ENCODE peak calls at places on chromosomes 4 and X, in four cellular contexts. H is cardiac fibroblast, E is AG10803, V is heart right ventricle. J is an unnamed sample.

GRCh38 chrX:81957900-81958545 is 756.1 kb downstream of the SH3BGRL start:
- DNase-seq in H (no peak), E (no peak), V (no peak), J (no peak)

GRCh38 chrX:15336023-15336413 is 695 bp upstream of the PIGA start:
- DNase-seq in H (peak), E (peak), V (no peak), J (peak)

GRCh38 chr4:80568891-80569290 is 233.4 kb downstream of the CFAP299 start:
- DNase-seq in H (no peak), E (no peak), V (no peak), J (no peak)

GRCh38 chr4:75512336-75513211 is 1.6 kb downstream of the RCHY1 start:
- DNase-seq in H (peak), E (peak), V (no peak), J (no peak)

GRCh38 chrX:23668335-23668734 is 1.0 kb downstream of the PRDX4 start:
- DNase-seq in H (no peak), E (no peak), V (no peak), J (no peak)

GRCh38 chr4:141427726-141428296 is 207.1 kb downstream of the ZNF330 start:
- DNase-seq in H (no peak), E (no peak), V (no peak), J (no peak)

GRCh38 chr4:144667500-144667899 is 21.5 kb downstream of the HHIP start:
- DNase-seq in H (peak), E (no peak), V (no peak), J (no peak)

GRCh38 chr4:68129793-68130192 is at the start of gene TMPRSS11F:
- DNase-seq in H (no peak), E (no peak), V (no peak), J (no peak)

GRCh38 chrX:106615041-106615440 is 3.3 kb downstream of the RADX start:
- DNase-seq in H (no peak), E (no peak), V (no peak), J (no peak)

GRCh38 chrX:106613277-106613676 is 1.5 kb downstream of the RADX start:
- DNase-seq in H (no peak), E (no peak), V (no peak), J (no peak)

GRCh38 chrX:106611682-106612402 is at the start of gene RADX:
- DNase-seq in H (peak), E (peak), V (peak), J (peak)

GRCh38 chrX:106611323-106611681 is 476 bp upstream of the RADX start:
- DNase-seq in H (no peak), E (no peak), V (no peak), J (no peak)

GRCh38 chrX:106612403-106612789 is 618 bp downstream of the RADX start:
- DNase-seq in H (no peak), E (no peak), V (no peak), J (no peak)
- H3K4me3 ChIP-seq in H (peak), E (peak), V (peak), J (peak)

GRCh38 chrX:40928076-40928475 is 157.2 kb upstream of the USP9X start:
- DNase-seq in H (no peak), E (no peak), V (no peak), J (no peak)

GRCh38 chrX:40931921-40932320 is 153.3 kb upstream of the USP9X start:
- DNase-seq in H (peak), E (peak), V (no peak), J (no peak)

GRCh38 chrX:40936827-40937226 is 148.4 kb upstream of the USP9X start:
- DNase-seq in H (no peak), E (no peak), V (no peak), J (no peak)

GRCh38 chrX:40938418-40938817 is 146.8 kb upstream of the USP9X start:
- DNase-seq in H (peak), E (peak), V (no peak), J (no peak)

DNA sequence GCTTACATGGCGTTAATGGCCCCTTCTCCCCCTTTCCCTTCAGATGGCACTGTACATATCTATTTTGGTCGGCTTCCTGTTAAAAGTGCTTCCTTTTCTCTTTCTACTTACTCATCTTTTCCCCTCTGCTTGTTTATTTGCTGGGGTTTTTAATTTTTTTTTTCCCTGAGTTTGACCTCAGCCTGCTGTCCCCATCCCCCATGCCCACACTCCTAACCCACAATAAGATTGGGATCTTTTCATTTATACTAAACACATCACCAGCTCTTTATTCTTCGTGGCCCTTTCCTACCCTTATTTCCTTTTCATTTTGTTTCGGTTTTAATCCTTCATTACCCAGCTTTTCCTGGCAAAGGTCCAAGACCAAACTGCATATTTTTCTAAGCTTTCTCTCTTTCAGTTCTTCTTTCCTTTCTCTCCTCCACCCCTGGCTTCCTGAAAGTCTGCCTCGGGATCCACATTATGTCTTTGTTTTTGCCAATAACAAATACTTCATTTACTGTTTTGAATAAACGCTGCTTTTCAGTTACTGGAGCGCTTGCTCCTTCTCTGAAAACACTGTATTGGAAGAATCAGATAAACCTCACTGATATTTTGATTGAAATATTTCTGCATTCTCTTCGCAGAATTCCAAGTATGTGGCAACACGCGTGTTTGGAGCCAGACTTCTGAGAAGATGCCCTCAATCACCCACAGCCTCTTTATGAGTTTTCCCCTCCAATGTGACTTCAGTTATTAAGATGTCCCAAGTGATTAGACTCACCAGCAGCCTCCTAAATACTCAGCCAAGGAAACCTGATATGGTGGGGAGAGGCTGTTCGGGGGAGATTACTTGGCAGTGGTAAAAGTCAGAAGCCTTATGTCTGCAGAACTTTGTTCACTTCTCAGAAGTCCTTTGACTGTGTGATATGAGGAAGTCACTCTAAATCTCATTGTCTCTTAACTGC is 151.8 kb upstream of the USP9X start:
- DNase-seq in H (peak), E (peak), V (peak), J (peak)
- H3K4me3 ChIP-seq in H (peak), E (peak), V (peak), J (peak)

GRCh38 chrX:36963069-36963808 is 44.9 kb upstream of the FAM47C start:
- DNase-seq in H (no peak), E (no peak), V (no peak), J (no peak)
- H3K4me3 ChIP-seq in H (no peak), E (no peak), V (no peak), J (no peak)

GRCh38 chr4:1708581-1708980 is 3.5 kb downstream of the SLBP start:
- DNase-seq in H (no peak), E (no peak), V (no peak), J (no peak)
- H3K4me3 ChIP-seq in H (no peak), E (no peak), V (no peak), J (no peak)

GRCh38 chr4:76897522-76898384 is at the start of gene SOWAHB:
- DNase-seq in H (no peak), E (no peak), V (no peak), J (no peak)
- H3K4me3 ChIP-seq in H (peak), E (peak), V (peak), J (peak)

DNA sequence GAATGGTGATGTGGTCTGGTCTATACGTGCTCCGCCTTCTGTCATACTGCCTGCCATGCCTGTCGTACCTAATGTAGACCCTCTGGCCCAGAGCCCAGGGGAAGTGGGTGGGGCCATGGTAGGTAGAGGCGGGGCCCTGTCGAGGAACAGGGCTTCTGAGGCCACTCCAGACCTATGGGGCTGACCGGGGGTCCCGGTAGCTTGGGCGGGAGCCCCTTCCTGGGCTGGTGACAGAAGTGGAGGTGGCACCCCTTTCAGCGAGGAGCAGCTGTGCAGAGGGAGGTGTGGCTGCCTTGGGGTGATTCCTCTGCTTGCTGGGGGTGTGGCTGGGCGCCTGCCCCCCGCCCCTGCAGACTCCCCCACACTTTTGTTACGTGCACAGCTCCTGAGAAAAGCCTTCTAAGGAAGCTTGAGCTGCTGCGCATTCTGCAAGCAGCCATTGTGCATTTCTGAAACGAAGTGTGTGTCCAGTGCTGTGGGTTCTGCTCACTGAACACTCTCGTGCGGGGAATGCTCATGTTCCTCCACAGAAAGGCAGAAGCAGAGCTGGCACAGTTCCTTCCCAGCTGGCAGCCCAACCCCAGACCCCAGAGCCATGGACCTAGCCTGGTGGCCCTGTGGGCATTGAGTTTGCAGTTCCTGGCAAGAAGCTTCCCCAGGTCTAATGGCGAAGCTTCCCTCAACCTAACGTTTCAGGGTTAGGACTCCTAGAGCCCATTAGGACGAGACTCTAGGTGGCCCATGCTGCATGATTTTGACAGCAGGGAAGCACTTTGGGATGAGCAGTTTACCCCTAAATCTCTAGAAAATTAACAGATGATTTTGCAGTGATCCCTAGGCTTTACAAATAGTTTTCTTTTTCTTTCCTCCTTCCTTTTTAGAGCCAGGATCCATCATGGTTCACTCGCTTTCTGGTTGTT is 72.7 kb upstream of the HGFAC start:
- DNase-seq in H (no peak), E (no peak), V (no peak), J (no peak)
- H3K4me3 ChIP-seq in H (peak), E (peak), V (peak), J (peak)

GRCh38 chrX:3711331-3711917 is 2.0 kb downstream of the PRKX start:
- DNase-seq in H (no peak), E (no peak), V (peak), J (no peak)

GRCh38 chrX:3713937-3714434 is 537 bp upstream of the PRKX start:
- DNase-seq in H (no peak), E (no peak), V (no peak), J (no peak)

GRCh38 chrX:3712080-3712869 is 1.2 kb downstream of the PRKX start:
- DNase-seq in H (peak), E (peak), V (peak), J (no peak)

GRCh38 chrX:3713225-3713936 is at the start of gene PRKX:
- DNase-seq in H (peak), E (peak), V (peak), J (no peak)

GRCh38 chrX:3712870-3713224 is 602 bp downstream of the PRKX start:
- DNase-seq in H (no peak), E (no peak), V (no peak), J (no peak)
- H3K4me3 ChIP-seq in H (peak), E (peak), V (peak), J (peak)

GRCh38 chrX:2710041-2710471 is 19.0 kb downstream of the CD99 start:
- DNase-seq in H (peak), E (peak), V (no peak), J (no peak)
- H3K4me3 ChIP-seq in H (peak), E (peak), V (peak), J (peak)